ENCODE peak calls at places on chromosomes 1 and 21, in four cellular contexts. P, G, J and X are unnamed samples.

GRCh38 chr1:20634594-20635084 is 1.4 kb downstream of the PINK1 start:
- DNase-seq in J (peak), G (peak), P (peak), X (no peak)

GRCh38 chr1:233654667-233655432 is 40.9 kb downstream of the KCNK1 start:
- DNase-seq in P (no peak), G (no peak), J (peak), X (no peak)

GRCh38 chr1:48878191-48878940 is 101.7 kb upstream of the BEND5 start:
- DNase-seq in J (peak), G (no peak), P (no peak), X (no peak)

GRCh38 chr1:29966526-29967045 is 730.3 kb downstream of the PTPRU start:
- DNase-seq in J (no peak), G (no peak), P (no peak), X (no peak)

GRCh38 chr1:67013573-67013972 is 40.4 kb downstream of the SLC35D1 start:
- DNase-seq in J (peak), G (no peak), P (no peak), X (no peak)

GRCh38 chr1:1073743-1074587 is at the start of gene RNF223:
- DNase-seq in G (no peak), P (no peak), J (no peak), X (no peak)

GRCh38 chr1:204407314-204407971 is 4.2 kb downstream of the PPP1R15B start:
- DNase-seq in G (no peak), J (no peak), P (no peak), X (no peak)

GRCh38 chr1:43054961-43055360 is 96.3 kb upstream of the SLC2A1 start:
- DNase-seq in G (no peak), P (no peak), J (no peak), X (no peak)

GRCh38 chr1:160672789-160673695 is 26.2 kb upstream of the SLAMF1 start:
- DNase-seq in P (no peak), G (no peak), J (no peak), X (no peak)

GRCh38 chr1:17633654-17634053 is 94.2 kb downstream of the ARHGEF10L start:
- DNase-seq in P (no peak), J (no peak), G (no peak), X (no peak)

GRCh38 chr1:19329188-19329587 is 17.1 kb downstream of the SLC66A1 start:
- DNase-seq in J (no peak), P (no peak), G (no peak), X (no peak)

GRCh38 chr1:46532095-46532494 is 19.4 kb downstream of the KNCN start:
- DNase-seq in P (no peak), G (no peak), J (no peak), X (no peak)

GRCh38 chr1:113390871-113391642 is 742 bp downstream of the MAGI3 start:
- DNase-seq in P (peak), G (peak), J (peak), X (peak)

GRCh38 chr1:198679535-198680173 is 40.8 kb downstream of the PTPRC start:
- DNase-seq in P (no peak), G (no peak), J (no peak), X (no peak)

GRCh38 chr1:85884372-85885035 is 176.3 kb upstream of the ZNHIT6 start:
- DNase-seq in G (no peak), J (peak), P (no peak), X (no peak)

GRCh38 chr1:119805247-119805646 is 6.0 kb downstream of the REG4 start:
- DNase-seq in G (no peak), J (no peak), P (no peak), X (no peak)

GRCh38 chr1:169363046-169363756 is 4.4 kb downstream of the NME7 start:
- DNase-seq in J (peak), P (no peak), G (no peak), X (peak)

GRCh38 chr1:113811353-113811887 is 856 bp downstream of the RSBN1 start:
- DNase-seq in G (peak), J (peak), P (no peak), X (no peak)

GRCh38 chr1:67840449-67840848 is 7.2 kb upstream of the GNG12 start:
- DNase-seq in P (no peak), G (no peak), J (peak), X (no peak)

GRCh38 chr21:33403128-33403785 is at the start of gene IFNGR2:
- DNase-seq in P (peak), G (peak), J (peak), X (peak)

GRCh38 chr1:61910035-61910434 is 167.8 kb downstream of the PATJ start:
- DNase-seq in G (no peak), P (no peak), J (no peak), X (no peak)

GRCh38 chr1:31987231-31987630 is 26.4 kb upstream of the KHDRBS1 start:
- DNase-seq in P (peak), G (no peak), J (no peak), X (no peak)

GRCh38 chr1:34132161-34132420 is 32.9 kb downstream of the CSMD2 start:
- DNase-seq in J (no peak), P (no peak), G (no peak), X (no peak)

GRCh38 chr1:3504151-3504822 is 49.8 kb downstream of the ARHGEF16 start:
- DNase-seq in J (peak), P (no peak), G (no peak), X (no peak)

GRCh38 chr1:151989131-151989868 is 4.4 kb downstream of the S100A10 start:
- DNase-seq in P (no peak), J (peak), G (peak), X (no peak)

GRCh38 chr1:219537182-219537581 is 75.7 kb downstream of the ZC3H11B start:
- DNase-seq in P (no peak), J (no peak), G (no peak), X (no peak)

GRCh38 chr1:18109756-18110597 is 2.4 kb downstream of the IGSF21 start:
- DNase-seq in J (no peak), G (peak), P (peak), X (no peak)

GRCh38 chr1:197285526-197286217 is 17.6 kb downstream of the CRB1 start:
- DNase-seq in P (no peak), J (no peak), G (no peak), X (no peak)

GRCh38 chr1:219782929-219783328 is 145.4 kb downstream of the SLC30A10 start:
- DNase-seq in G (no peak), J (no peak), P (no peak), X (no peak)

GRCh38 chr1:59433440-59433813 is 136.5 kb downstream of the FGGY start:
- DNase-seq in J (no peak), P (no peak), G (no peak), X (no peak)

GRCh38 chr1:232305020-232305419 is 324.9 kb downstream of the SIPA1L2 start:
- DNase-seq in P (no peak), J (no peak), G (no peak), X (no peak)

GRCh38 chr1:232308616-232309015 is 321.3 kb downstream of the SIPA1L2 start:
- DNase-seq in G (no peak), P (no peak), J (no peak), X (no peak)

GRCh38 chr1:232307299-232307698 is 322.6 kb downstream of the SIPA1L2 start:
- DNase-seq in G (no peak), P (no peak), J (no peak), X (no peak)

GRCh38 chr1:232303221-232303620 is 326.7 kb downstream of the SIPA1L2 start:
- DNase-seq in G (no peak), J (no peak), P (no peak), X (no peak)

GRCh38 chr1:232306269-232306911 is 323.5 kb downstream of the SIPA1L2 start:
- DNase-seq in G (peak), J (peak), P (peak), X (no peak)
- TF ChIP-seq CTCF in G (peak), J (peak), P (no peak), X (no peak)

DNA sequence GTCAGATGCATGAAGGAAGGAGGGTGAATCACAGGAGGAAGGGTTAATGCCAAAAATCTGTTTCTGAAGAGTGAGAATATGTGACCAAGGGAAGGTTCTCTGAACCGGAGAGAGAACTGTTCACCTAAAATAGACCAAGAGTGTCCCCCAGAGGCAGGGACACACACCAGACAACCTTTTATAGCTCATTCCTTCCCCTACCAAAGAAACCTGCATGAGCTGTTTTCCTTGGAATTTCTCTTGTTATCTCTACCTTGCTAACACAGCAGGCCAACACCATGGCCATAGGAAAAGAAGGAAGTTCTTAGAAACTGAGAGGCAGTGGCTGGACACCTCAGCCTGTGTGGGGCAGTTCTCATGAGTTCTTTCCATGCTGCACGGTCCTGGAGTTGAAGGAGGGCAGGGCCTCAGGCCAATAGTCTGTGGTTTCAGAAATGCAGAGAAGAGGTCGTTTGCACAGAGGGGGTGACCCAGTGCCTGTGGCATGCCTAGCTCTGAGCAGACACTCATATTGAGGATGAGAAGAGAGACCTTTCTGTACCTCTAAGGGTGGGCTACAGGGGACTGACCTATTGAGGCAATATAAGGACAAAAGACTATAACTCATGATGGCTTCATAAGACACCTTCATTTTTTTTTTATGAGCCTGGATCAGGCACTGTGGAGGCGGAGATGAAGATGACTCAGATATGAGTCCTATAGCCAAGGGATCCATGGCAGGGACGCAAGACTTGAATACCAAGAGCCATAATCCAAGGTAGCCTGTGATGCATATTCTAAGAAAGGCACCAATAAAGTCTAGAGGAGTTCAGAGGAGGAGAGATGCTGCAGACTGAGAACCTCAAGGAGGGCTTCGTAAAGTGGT is 39.4 kb downstream of the IGFN1 start:
- DNase-seq in P (no peak), G (no peak), J (peak), X (peak)
- TF ChIP-seq CTCF in P (no peak), G (no peak), J (no peak), X (no peak)

DNA sequence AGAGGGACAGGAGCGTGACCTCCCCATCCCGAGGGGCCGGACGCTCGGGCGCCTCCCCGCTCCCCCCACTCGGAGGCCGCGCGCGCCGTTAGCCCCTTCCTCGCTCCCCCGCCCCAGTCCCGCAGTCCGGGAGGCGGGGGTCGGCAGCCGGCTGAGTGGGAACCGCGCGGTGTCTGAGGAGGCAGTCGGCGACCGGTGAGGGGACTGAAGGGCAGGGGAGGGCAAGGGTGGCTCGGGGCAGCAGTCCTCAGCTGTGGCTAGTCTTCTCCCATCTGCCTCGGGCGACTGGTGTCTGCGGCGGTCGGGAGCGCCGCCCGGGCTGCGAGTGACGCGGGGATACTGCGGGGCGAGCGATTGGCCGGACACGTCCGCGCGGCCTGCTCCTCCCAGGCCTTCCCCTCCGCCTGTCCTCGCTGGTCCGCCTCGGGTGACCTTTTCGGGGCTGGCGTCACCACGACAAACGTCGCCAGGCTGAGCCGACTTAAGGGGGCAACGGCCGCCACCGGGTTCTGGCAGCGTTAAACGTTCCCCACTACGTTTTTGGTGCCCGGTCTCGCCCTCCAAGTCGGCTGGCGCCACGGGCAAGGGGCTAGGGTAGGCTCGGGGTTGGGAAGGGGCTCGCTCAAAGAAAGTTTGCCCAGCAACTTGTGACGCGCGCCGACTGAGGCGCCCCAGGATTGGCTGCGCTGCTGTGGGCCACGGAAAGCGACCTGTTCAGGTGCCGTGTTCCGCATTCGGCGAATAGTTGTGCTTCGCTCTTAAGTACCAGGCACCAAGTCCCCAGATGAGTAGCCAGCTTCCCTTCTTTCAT is 538 bp downstream of the ZNF672 start:
- DNase-seq in P (peak), G (peak), J (peak), X (peak)
- TF ChIP-seq CTCF in P (no peak), G (no peak), J (no peak), X (no peak)

GRCh38 chr1:65230741-65231439 is 78.5 kb upstream of the DNAJC6 start:
- DNase-seq in J (peak), P (no peak), G (no peak), X (no peak)
- TF ChIP-seq CTCF in J (no peak), P (no peak), G (no peak), X (no peak)

DNA sequence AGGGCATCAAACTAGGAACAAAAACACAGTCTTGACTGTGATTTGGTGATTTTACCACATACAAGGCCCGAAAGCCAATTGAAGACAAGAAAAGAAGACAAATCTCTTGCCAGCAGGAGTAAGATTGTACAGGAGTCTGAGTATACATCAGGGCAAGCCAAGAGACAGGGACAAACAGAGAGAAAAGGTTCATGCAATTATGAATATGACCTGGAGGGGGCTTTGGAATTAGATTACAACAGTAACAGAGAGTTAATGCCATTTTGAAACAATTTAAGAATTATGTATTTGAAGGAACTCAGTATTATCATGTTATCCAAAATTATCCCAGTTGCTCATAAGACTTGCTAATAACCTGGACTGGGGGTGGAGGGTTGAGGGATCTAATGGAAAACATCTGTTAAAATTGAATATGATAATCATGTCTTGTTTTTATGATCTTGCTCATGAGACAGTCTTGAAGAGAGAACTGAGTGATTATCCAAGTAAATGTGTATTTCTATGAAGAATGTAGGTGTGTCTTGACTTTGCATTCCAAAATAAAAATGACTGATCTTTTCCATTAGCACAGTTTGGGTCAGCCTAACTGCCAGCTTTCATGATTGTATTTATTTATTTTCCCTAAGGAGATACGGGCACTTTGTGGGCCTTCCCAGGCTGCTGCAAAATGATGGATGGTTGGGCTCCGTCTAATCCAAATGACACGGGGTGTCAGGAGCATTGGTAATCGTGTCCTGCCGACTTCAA is 117.7 kb downstream of the ERG start:
- DNase-seq in P (no peak), G (no peak), J (peak), X (no peak)
- TF ChIP-seq CTCF in P (no peak), G (no peak), J (peak), X (no peak)

GRCh38 chr1:162397943-162398560 is 13.9 kb downstream of the SH2D1B start:
- DNase-seq in J (no peak), P (no peak), G (no peak), X (no peak)

GRCh38 chr1:162400790-162401189 is 11.1 kb downstream of the SH2D1B start:
- DNase-seq in G (no peak), P (no peak), J (no peak), X (no peak)

GRCh38 chr1:162396201-162396906 is 14.8 kb downstream of the C1orf226 start:
- DNase-seq in P (no peak), J (no peak), G (no peak), X (no peak)

GRCh38 chr1:162398999-162399580 is 12.8 kb downstream of the SH2D1B start:
- DNase-seq in J (no peak), G (no peak), P (no peak), X (no peak)

GRCh38 chr1:162397039-162397448 is 14.9 kb downstream of the SH2D1B start:
- DNase-seq in P (no peak), J (peak), G (no peak), X (no peak)
- TF ChIP-seq CTCF in P (no peak), J (peak), G (no peak), X (no peak)

GRCh38 chr1:58033311-58033710 is 513.2 kb downstream of the OMA1 start:
- DNase-seq in G (no peak), P (no peak), J (no peak), X (no peak)

GRCh38 chr1:58031416-58031815 is 515.1 kb downstream of the OMA1 start:
- DNase-seq in P (peak), J (no peak), G (no peak), X (no peak)

GRCh38 chr1:58032621-58033073 is 513.9 kb downstream of the OMA1 start:
- DNase-seq in G (no peak), P (no peak), J (no peak), X (no peak)

GRCh38 chr1:58035523-58035922 is 511.0 kb downstream of the OMA1 start:
- DNase-seq in J (peak), G (no peak), P (peak), X (no peak)
- TF ChIP-seq CTCF in J (peak), G (no peak), P (no peak), X (no peak)

GRCh38 chr1:208137144-208137682 is 107.0 kb downstream of the PLXNA2 start:
- DNase-seq in J (peak), P (no peak), G (no peak), X (no peak)

GRCh38 chr1:208135354-208135753 is 108.8 kb downstream of the PLXNA2 start:
- DNase-seq in P (no peak), J (peak), G (no peak), X (no peak)

GRCh38 chr1:208139434-208140086 is 104.6 kb downstream of the PLXNA2 start:
- DNase-seq in P (no peak), G (no peak), J (no peak), X (no peak)

GRCh38 chr1:208134491-208134890 is 109.7 kb downstream of the PLXNA2 start:
- DNase-seq in G (no peak), P (peak), J (no peak), X (no peak)

GRCh38 chr1:208136459-208137143 is 107.6 kb downstream of the PLXNA2 start:
- DNase-seq in J (no peak), P (no peak), G (no peak), X (no peak)
- TF ChIP-seq CTCF in J (no peak), P (no peak), G (no peak), X (no peak)